ENCODE peak calls at places on chromosomes 6 and 20, in five cellular contexts. Y is HCT116, W is HepG2, V is K562, I is H1. Z is an unnamed sample.

GRCh38 chr20:33830371-33830770 is 19.2 kb downstream of the CHMP4B start:
- DNase-seq in Y (no peak), W (no peak), V (no peak), I (no peak), Z (no peak)

GRCh38 chr20:15528386-15529111 is 1044.7 kb downstream of the KIF16B start:
- DNase-seq in Y (no peak), W (no peak), V (no peak), I (no peak), Z (no peak)

GRCh38 chr20:16518068-16518783 is 55.0 kb downstream of the KIF16B start:
- DNase-seq in Y (peak; percentile 44), W (peak; percentile 60), V (peak; percentile 23), I (no peak), Z (peak; percentile 13)

GRCh38 chr20:49397525-49397924 is 84.9 kb downstream of the KCNB1 start:
- DNase-seq in Y (no peak), W (no peak), V (no peak), I (no peak), Z (no peak)

GRCh38 chr20:42123981-42124473 is 505.9 kb upstream of the CHD6 start:
- DNase-seq in Y (no peak), W (no peak), V (no peak), I (no peak), Z (no peak)

GRCh38 chr20:41095110-41095969 is 42.0 kb upstream of the PLCG1 start:
- DNase-seq in Y (peak; percentile 18), W (peak; percentile 60), V (peak; percentile 71), I (no peak), Z (peak; percentile 71)

GRCh38 chr6:44115866-44116265 is 11.4 kb downstream of the MRPL14 start:
- DNase-seq in Y (no peak), W (no peak), V (no peak), I (no peak), Z (peak; percentile 41)

GRCh38 chr20:39631557-39631956 is 669.4 kb downstream of the DHX35 start:
- DNase-seq in Y (no peak), W (no peak), V (no peak), I (no peak), Z (no peak)

GRCh38 chr6:80690611-80691090 is 584.2 kb downstream of the BCKDHB start:
- DNase-seq in Y (no peak), W (no peak), V (no peak), I (no peak), Z (no peak)

GRCh38 chr6:139839506-139840156 is 465.2 kb upstream of the CITED2 start:
- DNase-seq in Y (no peak), W (no peak), V (no peak), I (no peak), Z (no peak)

GRCh38 chr6:134564705-134565104 is 246.8 kb upstream of the SGK1 start:
- DNase-seq in Y (no peak), W (peak; percentile 6), V (no peak), I (no peak), Z (no peak)

GRCh38 chr6:21033575-21034026 is 499.3 kb downstream of the CDKAL1 start:
- DNase-seq in Y (no peak), W (no peak), V (no peak), I (no peak), Z (peak; percentile 27)

GRCh38 chr6:56486681-56487080 is 156.0 kb downstream of the DST start:
- DNase-seq in Y (no peak), W (no peak), V (no peak), I (no peak), Z (no peak)

DNA sequence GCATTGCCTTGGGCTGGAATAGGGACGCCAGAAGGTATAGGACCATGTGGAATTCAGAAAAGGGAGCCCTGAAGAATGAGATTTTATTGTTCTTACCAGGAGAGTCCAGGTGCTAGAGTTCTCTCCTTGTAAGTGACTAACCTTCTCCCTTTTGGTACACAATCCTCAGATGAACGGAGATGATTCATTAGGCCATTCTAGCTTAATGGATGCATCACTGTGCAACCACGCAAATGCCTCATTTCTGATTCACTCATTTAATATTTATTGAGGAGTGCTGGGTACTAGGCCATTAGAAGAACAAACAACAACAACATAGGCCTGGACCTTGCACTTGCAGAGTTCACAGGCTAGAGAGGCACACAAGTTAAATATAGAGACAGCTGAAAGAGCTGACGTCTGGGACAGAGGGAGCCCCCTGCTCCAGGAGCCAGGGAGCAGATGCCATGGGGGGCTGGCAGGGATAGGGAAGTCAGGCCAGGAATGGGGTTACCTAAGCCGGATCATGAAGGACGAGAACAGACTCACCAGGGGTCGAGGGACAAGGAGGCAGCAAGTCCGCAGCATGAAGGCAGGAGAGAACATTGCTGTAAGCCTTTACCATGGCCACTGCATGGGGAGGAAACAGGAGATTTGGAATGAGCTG is 179.5 kb upstream of the AKAP12 start:
- DNase-seq in Y (peak; percentile 98), W (peak; percentile 91), V (no peak), I (no peak), Z (peak; percentile 90)
- TF ChIP-seq MAX in Y (no peak), W (peak; percentile 2), V (no peak), I (no peak), Z (no peak)

GRCh38 chr6:106085984-106086832 is at the start of gene PRDM1:
- DNase-seq in Y (peak; percentile 81), W (no peak), V (peak; percentile 74), I (peak; percentile 44), Z (peak; percentile 38)
- TF ChIP-seq EZH2 in Y (no peak), W (no peak), V (no peak), I (peak; percentile 41), Z (no peak)

GRCh38 chr6:47631248-47632196 is 66.9 kb upstream of the ADGRF4 start:
- DNase-seq in Y (peak; percentile 55), W (peak; percentile 66), V (peak; percentile 48), I (peak; percentile 23), Z (peak; percentile 76)
- TF ChIP-seq MAX in Y (no peak), W (no peak), V (no peak), I (no peak), Z (no peak)

GRCh38 chr6:120587381-120587780 is 746.9 kb downstream of the TBC1D32 start:
- DNase-seq in Y (no peak), W (no peak), V (no peak), I (no peak), Z (no peak)

DNA sequence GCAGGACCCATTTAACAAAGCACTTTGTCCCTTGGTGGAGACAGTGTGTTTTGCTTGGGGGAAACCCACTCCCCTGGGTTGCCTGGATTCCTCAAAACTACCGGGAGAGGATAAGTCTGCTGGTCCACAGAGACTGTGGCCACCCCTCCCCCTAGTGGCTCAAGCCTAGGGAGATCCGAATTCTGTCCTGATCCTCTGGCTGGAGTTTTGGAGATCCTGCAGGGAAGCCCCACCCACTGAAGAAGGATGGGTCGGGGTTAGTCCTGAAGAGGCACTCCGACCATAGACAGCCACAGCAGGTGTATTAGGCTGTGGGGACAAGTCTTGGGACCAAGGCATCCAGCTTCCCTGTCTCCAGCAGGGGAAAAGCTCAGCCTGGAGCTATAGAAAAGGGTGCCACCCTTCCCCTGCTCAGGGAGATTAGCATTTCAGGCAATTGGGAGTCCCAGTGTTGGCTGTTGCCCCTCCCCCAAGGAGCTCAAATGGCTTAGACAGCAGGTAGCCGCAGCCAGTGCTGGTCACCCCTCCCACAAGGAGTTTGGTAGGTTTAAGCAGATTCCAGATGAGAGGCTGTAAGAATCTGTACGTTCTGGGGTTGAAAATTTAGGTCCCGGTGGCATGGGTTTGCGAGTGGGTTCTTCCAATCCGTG is 750.0 kb downstream of the TBC1D32 start:
- DNase-seq in Y (no peak), W (no peak), V (no peak), I (no peak), Z (no peak)
- TF ChIP-seq EZH2 in Y (no peak), W (no peak), V (no peak), I (no peak), Z (no peak)

GRCh38 chr20:51503376-51503775 is 39.1 kb downstream of the NFATC2 start:
- DNase-seq in Y (no peak), W (no peak), V (no peak), I (no peak), Z (no peak)

GRCh38 chr20:51497542-51498467 is 44.7 kb downstream of the NFATC2 start:
- DNase-seq in Y (no peak), W (no peak), V (no peak), I (no peak), Z (peak; percentile 26)

GRCh38 chr20:51498765-51499540 is 43.6 kb downstream of the NFATC2 start:
- DNase-seq in Y (no peak), W (no peak), V (no peak), I (no peak), Z (no peak)

GRCh38 chr20:51500936-51501335 is 41.6 kb downstream of the NFATC2 start:
- DNase-seq in Y (no peak), W (no peak), V (no peak), I (no peak), Z (no peak)

DNA sequence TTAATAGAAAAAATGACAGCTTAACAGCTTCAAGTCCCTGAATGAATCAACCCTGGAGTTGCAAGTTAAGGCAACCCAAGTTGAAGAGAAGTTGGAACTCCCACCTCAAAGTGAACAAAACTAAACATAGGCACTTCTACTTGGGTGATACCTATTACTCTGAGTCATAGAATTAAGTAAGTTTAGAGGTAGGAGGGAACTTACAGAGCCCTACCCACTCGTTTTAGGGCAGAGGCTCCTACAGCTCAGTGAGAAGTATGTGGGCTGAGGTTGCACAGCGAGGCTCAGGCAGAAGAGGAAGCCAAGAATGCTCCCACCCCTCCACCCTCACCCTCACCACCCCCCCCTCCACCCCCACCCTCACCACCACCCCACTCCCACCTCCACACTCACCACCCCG is 42.2 kb downstream of the NFATC2 start:
- DNase-seq in Y (no peak), W (no peak), V (peak; percentile 57), I (no peak), Z (no peak)
- TF ChIP-seq MAX in Y (no peak), W (no peak), V (no peak), I (no peak), Z (no peak)

DNA sequence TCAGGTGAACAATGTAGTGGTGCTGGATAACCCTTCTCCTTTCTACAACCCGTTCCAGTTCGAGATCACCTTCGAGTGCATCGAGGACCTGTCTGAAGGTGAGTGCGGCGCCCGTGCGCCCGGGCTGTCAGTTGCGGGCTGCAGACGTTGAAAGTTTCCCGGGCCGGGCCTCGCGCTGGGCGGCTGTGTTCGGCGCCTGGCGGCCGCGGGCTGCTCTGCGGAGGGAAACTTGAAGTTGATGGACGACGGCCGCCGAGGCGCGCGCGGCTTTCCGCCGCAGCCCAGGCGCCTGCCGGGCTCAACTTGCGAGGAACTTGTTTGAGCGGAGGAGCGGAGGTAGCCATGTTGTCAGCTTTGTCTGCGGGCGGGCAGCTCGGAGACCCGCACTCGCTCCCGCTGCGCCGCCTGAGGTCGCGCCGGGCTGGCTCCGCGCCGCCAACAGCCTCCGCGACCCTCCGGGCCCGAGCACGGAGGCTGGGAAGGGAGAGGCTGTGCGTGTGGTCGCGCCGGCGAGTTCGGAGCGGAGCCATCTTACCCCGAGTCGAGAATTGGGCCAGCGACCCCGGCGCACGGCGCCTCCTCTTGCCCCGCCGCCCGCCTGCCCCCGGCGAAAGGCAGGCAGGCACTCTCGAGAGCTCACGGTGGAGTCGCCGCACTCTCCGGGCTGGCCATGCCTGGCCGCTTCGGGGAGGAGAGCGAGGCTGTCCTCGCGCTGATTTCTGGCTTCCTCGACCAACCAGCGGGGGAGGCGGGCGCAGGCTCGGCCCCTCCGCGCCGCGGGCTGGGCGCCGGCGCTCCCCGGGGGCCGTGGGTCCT is 681 bp downstream of the ASF1A start:
- DNase-seq in Y (no peak), W (peak; percentile 10), V (peak; percentile 70), I (no peak), Z (peak; percentile 68)
- TF ChIP-seq EZH2 in Y (no peak), W (no peak), V (no peak), I (no peak), Z (no peak)

GRCh38 chr6:27760464-27760863 is 151.7 kb downstream of the OR2B2 start:
- DNase-seq in Y (no peak), W (no peak), V (no peak), I (no peak), Z (no peak)
- TF ChIP-seq MAX in Y (no peak), W (no peak), V (no peak), I (no peak), Z (no peak)

GRCh38 chr20:22430154-22430745 is 154.1 kb downstream of the FOXA2 start:
- DNase-seq in Y (no peak), W (peak; percentile 92), V (peak; percentile 20), I (peak; percentile 70), Z (no peak)
- TF ChIP-seq EZH2 in Y (no peak), W (no peak), V (no peak), I (no peak), Z (no peak)

Z was measured in endothelial cell of umbilical vein.